ENCODE peak calls at places on chromosomes 12 and 14, in six cellular contexts. U, I, H, P, A and T are unnamed samples.

GRCh38 chr12:575129-575502 is 88.1 kb downstream of the NINJ2 start:
- DNase-seq in I (no peak), U (no peak), A (no peak), P (no peak), H (no peak), T (no peak)

GRCh38 chr12:98644433-98644711 is 216 bp downstream of the IKBIP start:
- DNase-seq in I (peak), P (peak), U (no peak), A (no peak), H (peak), T (no peak)

GRCh38 chr14:53564870-53565269 is 391.8 kb downstream of the BMP4 start:
- DNase-seq in A (no peak), H (no peak), P (no peak), I (no peak), U (no peak), T (no peak)

GRCh38 chr12:8637244-8637643 is 24.6 kb upstream of the AICDA start:
- DNase-seq in U (no peak), A (no peak), H (no peak), P (no peak), I (no peak), T (no peak)

GRCh38 chr12:12819752-12820311 is 6.7 kb downstream of the DDX47 start:
- DNase-seq in I (no peak), H (no peak), A (peak), P (peak), U (peak), T (no peak)

GRCh38 chr14:76792422-76792821 is 20.3 kb downstream of the ANGEL1 start:
- DNase-seq in P (no peak), H (no peak), U (no peak), A (no peak), I (no peak), T (no peak)

GRCh38 chr12:9740109-9740750 is 7.3 kb upstream of the CLECL1 start:
- DNase-seq in H (no peak), P (no peak), U (no peak), A (no peak), I (no peak), T (no peak)

GRCh38 chr14:64293976-64294671 is at the start of gene ESR2:
- DNase-seq in U (no peak), I (no peak), P (peak), A (peak), H (peak), T (peak)

GRCh38 chr12:84740602-84741001 is 172.0 kb downstream of the SLC6A15 start:
- DNase-seq in I (no peak), U (no peak), H (no peak), P (no peak), A (no peak), T (no peak)

GRCh38 chr12:3658327-3659163 is 94.4 kb downstream of the CRACR2A start:
- DNase-seq in U (no peak), I (no peak), A (peak), P (no peak), H (no peak), T (peak)

DNA sequence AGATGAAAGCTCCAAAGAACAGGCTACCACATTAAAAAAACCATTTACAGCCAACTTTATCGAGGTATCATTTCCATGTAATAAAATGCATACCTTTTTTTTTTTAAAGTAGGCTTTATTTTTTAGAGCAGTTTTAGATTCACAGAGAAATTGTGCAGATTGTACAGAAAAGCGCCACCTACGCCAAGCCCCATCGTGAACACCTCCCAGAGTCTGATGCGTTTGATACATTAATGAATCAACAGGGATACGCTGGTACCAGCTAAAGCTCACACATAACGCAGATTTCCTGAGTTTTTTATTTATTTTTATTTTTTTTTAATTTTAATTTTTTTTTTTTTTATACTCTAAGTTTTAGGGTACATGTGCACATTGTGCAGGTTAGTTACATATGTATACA is 129.9 kb downstream of the KIF26A start:
- DNase-seq in P (no peak), U (no peak), A (no peak), I (no peak), H (no peak), T (no peak)
- H3K4me3 ChIP-seq in P (no peak), U (no peak), A (no peak), I (no peak), H (no peak), T (no peak)

GRCh38 chr14:24956104-24956503 is 93.8 kb downstream of the STXBP6 start:
- DNase-seq in A (no peak), I (no peak), U (no peak), H (no peak), P (no peak), T (no peak)

GRCh38 chr14:24954037-24954696 is 95.8 kb downstream of the STXBP6 start:
- DNase-seq in A (no peak), U (no peak), P (no peak), I (no peak), H (no peak), T (no peak)

GRCh38 chr14:24948261-24948847 is 101.6 kb downstream of the STXBP6 start:
- DNase-seq in I (no peak), P (no peak), A (no peak), H (no peak), U (no peak), T (no peak)

GRCh38 chr14:24954697-24955037 is 95.3 kb downstream of the STXBP6 start:
- DNase-seq in A (no peak), P (no peak), I (no peak), U (no peak), H (no peak), T (no peak)

GRCh38 chr14:24952851-24953666 is 96.9 kb downstream of the STXBP6 start:
- DNase-seq in H (no peak), U (no peak), A (no peak), I (no peak), P (peak), T (no peak)
- TF ChIP-seq CTCF in H (no peak), U (no peak), A (no peak), I (no peak), P (no peak), T (no peak)

DNA sequence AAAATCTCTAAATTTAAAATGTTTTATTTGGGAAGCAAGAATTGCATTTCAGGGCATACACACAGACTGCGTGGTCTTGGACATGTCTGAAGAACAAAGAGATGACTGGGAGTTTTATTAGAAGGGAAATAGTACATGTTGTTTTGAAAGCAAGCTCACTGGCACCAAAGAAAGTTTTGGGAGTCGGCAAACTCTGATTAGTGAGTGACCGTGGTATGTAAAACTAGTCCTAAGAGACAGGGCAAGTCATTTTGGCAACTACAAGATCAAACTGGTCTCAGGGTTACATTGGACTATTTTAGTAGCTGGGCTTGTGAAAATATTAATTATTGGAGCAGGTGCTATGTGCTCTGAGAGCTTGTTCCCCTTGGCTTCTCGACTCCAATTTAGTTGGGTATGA is 14.9 kb downstream of the TMEM116 start:
- DNase-seq in H (no peak), P (no peak), I (no peak), A (no peak), U (no peak), T (no peak)
- H3K4me3 ChIP-seq in H (no peak), P (no peak), I (no peak), A (no peak), U (no peak), T (no peak)

GRCh38 chr14:45810152-45810872 is 557.3 kb upstream of the MIS18BP1 start:
- DNase-seq in A (no peak), P (no peak), H (no peak), I (no peak), U (no peak), T (peak)
- TF ChIP-seq CTCF in A (no peak), P (no peak), H (no peak), I (no peak), U (no peak), T (peak)

DNA sequence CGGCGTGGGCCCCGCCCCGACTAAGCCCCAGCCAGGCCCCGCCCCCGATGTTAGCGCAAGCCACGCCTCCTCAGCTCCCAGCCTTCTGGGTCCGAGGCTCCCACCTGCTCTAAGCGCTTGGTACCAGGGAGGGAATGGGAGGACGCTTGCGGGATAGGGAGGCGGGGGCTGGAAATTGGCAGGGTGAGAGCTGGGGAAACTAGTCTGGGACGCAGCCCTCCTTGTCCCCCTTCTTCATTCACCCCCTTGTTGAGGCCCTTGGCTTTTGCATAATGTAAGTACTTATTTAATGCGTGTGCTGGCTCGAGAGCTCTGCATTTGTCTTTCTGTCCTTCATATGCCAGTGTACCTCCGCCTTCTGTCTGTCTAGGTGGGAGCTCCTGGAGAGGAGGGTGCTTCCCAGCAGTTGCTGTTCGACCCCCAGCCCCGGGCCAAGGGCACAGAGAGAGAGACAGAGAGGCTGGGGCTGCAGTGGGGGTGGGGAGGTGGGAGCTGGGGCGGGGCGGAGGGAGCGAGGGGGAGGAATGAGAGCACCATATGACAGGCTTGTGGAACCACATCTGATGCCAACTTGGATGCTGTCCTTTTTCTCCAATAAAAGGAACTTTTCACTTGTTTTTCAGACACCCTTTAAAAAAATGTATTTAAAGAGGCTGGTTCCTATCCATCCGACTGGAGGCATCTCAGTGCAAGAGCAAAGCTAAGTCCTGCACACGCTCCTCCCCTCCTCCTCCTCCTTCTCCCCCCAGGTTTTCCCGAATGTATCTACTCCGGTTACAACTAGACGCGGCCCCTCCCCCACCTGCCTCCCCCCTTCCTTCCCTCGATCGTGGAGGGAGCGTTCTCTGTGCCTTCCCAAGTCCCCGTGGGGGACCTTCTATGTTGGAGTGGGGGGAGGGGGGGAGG is 25.6 kb upstream of the MAP1LC3B2 start:
- DNase-seq in A (peak), U (peak), P (peak), H (peak), I (peak), T (peak)
- H3K4me3 ChIP-seq in A (peak), U (peak), P (peak), H (peak), I (peak), T (no peak)

GRCh38 chr14:70888151-70888499 is 19.1 kb upstream of the PCNX1 start:
- DNase-seq in I (no peak), H (no peak), A (no peak), P (no peak), U (no peak), T (no peak)
- TF ChIP-seq CTCF in I (no peak), H (no peak), A (no peak), P (no peak), U (no peak), T (no peak)

GRCh38 chr14:68789798-68790655 is 2.8 kb downstream of the ZFP36L1 start:
- DNase-seq in U (no peak), P (peak), A (peak), I (no peak), H (no peak), T (no peak)
- H3K4me3 ChIP-seq in U (peak), P (peak), A (peak), I (peak), H (peak), T (peak)